ENCODE peak calls at places on chromosome 10, in five cellular contexts. One of them, this sample, is unnamed.

GRCh38 chr10:100980327-100981110 is 6.8 kb downstream of the MRPL43 start:
- DNase-seq in GM12878: no peak
- DNase-seq in K562: no peak
- DNase-seq in HepG2: no peak
- DNase-seq in H1: no peak
- DNase-seq in this sample: no peak

GRCh38 chr10:116733566-116733965 is 8.8 kb downstream of the HSPA12A start:
- DNase-seq in GM12878: no peak
- DNase-seq in K562: no peak
- DNase-seq in HepG2: no peak
- DNase-seq in H1: no peak
- DNase-seq in this sample: no peak

GRCh38 chr10:89745903-89746302 is 44.5 kb downstream of the KIF20B start:
- DNase-seq in GM12878: no peak
- DNase-seq in K562: no peak
- DNase-seq in HepG2: no peak
- DNase-seq in H1: no peak
- DNase-seq in this sample: no peak

GRCh38 chr10:73586583-73586984 is 4.6 kb downstream of the USP54 start:
- DNase-seq in GM12878: no peak
- DNase-seq in K562: no peak
- DNase-seq in HepG2: peak; percentile 93
- DNase-seq in H1: no peak
- DNase-seq in this sample: no peak

GRCh38 chr10:27503498-27504006 is 552 bp upstream of the RAB18 start:
- DNase-seq in GM12878: no peak
- DNase-seq in K562: no peak
- DNase-seq in HepG2: no peak
- DNase-seq in H1: no peak
- DNase-seq in this sample: no peak

GRCh38 chr10:43262043-43262901 is 4.6 kb downstream of the RASGEF1A start:
- DNase-seq in GM12878: no peak
- DNase-seq in K562: peak; percentile 22
- DNase-seq in HepG2: no peak
- DNase-seq in H1: no peak
- DNase-seq in this sample: no peak

GRCh38 chr10:61882621-61883375 is 18.7 kb upstream of the ARID5B start:
- DNase-seq in GM12878: no peak
- DNase-seq in K562: no peak
- DNase-seq in HepG2: no peak
- DNase-seq in H1: no peak
- DNase-seq in this sample: no peak

GRCh38 chr10:47447209-47447608 is 36.7 kb downstream of the ANXA8 start:
- DNase-seq in GM12878: no peak
- DNase-seq in K562: peak; percentile 1
- DNase-seq in HepG2: no peak
- DNase-seq in H1: no peak
- DNase-seq in this sample: no peak

GRCh38 chr10:132889556-132889955 is 52.8 kb downstream of the CFAP46 start:
- DNase-seq in GM12878: no peak
- DNase-seq in K562: no peak
- DNase-seq in HepG2: no peak
- DNase-seq in H1: no peak
- DNase-seq in this sample: no peak

GRCh38 chr10:112383325-112383724 is 9.4 kb downstream of the ACSL5 start:
- DNase-seq in GM12878: no peak
- DNase-seq in K562: peak; percentile 83
- DNase-seq in HepG2: peak; percentile 72
- DNase-seq in H1: no peak
- DNase-seq in this sample: peak; percentile 93

GRCh38 chr10:27390681-27391080 is 113.4 kb upstream of the RAB18 start:
- DNase-seq in GM12878: no peak
- DNase-seq in K562: no peak
- DNase-seq in HepG2: no peak
- DNase-seq in H1: no peak
- DNase-seq in this sample: no peak

GRCh38 chr10:43120948-43121290 is 17.3 kb upstream of the CSGALNACT2 start:
- DNase-seq in GM12878: peak; percentile 56
- DNase-seq in K562: no peak
- DNase-seq in HepG2: no peak
- DNase-seq in H1: no peak
- DNase-seq in this sample: no peak

GRCh38 chr10:46268076-46268881 is 18.5 kb upstream of the ANTXRL start:
- DNase-seq in GM12878: peak; percentile 25
- DNase-seq in K562: no peak
- DNase-seq in HepG2: no peak
- DNase-seq in H1: no peak
- DNase-seq in this sample: no peak

GRCh38 chr10:133162910-133163856 is 3.2 kb downstream of the KNDC1 start:
- DNase-seq in GM12878: no peak
- DNase-seq in K562: no peak
- DNase-seq in HepG2: no peak
- DNase-seq in H1: no peak
- DNase-seq in this sample: no peak

GRCh38 chr10:94963901-94964300 is 25.4 kb downstream of the CYP2C9 start:
- DNase-seq in GM12878: no peak
- DNase-seq in K562: no peak
- DNase-seq in HepG2: peak; percentile 45
- DNase-seq in H1: peak; percentile 5
- DNase-seq in this sample: peak; percentile 46

GRCh38 chr10:33150146-33150545 is 184.3 kb downstream of the NRP1 start:
- DNase-seq in GM12878: no peak
- DNase-seq in K562: no peak
- DNase-seq in HepG2: no peak
- DNase-seq in H1: no peak
- DNase-seq in this sample: no peak

GRCh38 chr10:42630537-42631134 is 7.7 kb downstream of the ZNF33B start:
- DNase-seq in GM12878: no peak
- DNase-seq in K562: no peak
- DNase-seq in HepG2: peak; percentile 44
- DNase-seq in H1: no peak
- DNase-seq in this sample: no peak

GRCh38 chr10:111598433-111599059 is 521.7 kb downstream of the ADRA2A start:
- DNase-seq in GM12878: peak; percentile 3
- DNase-seq in K562: peak; percentile 10
- DNase-seq in HepG2: peak; percentile 53
- DNase-seq in H1: peak; percentile 39
- DNase-seq in this sample: peak; percentile 60

GRCh38 chr10:103890194-103890658 is 27.8 kb downstream of the STN1 start:
- DNase-seq in GM12878: no peak
- DNase-seq in K562: no peak
- DNase-seq in HepG2: peak; percentile 39
- DNase-seq in H1: no peak
- DNase-seq in this sample: peak; percentile 79

GRCh38 chr10:34081948-34082347 is 733.1 kb downstream of the PARD3 start:
- DNase-seq in GM12878: no peak
- DNase-seq in K562: no peak
- DNase-seq in HepG2: peak; percentile 9
- DNase-seq in H1: no peak
- DNase-seq in this sample: no peak

GRCh38 chr10:128316925-128317324 is 190.7 kb upstream of the MKI67 start:
- DNase-seq in GM12878: no peak
- DNase-seq in K562: no peak
- DNase-seq in HepG2: no peak
- DNase-seq in H1: no peak
- DNase-seq in this sample: no peak

GRCh38 chr10:17891435-17891834 is 60.3 kb upstream of the SLC39A12 start:
- DNase-seq in GM12878: no peak
- DNase-seq in K562: no peak
- DNase-seq in HepG2: no peak
- DNase-seq in H1: no peak
- DNase-seq in this sample: no peak

GRCh38 chr10:35781643-35782035 is 139.5 kb upstream of the FZD8 start:
- DNase-seq in GM12878: no peak
- DNase-seq in K562: peak; percentile 22
- DNase-seq in HepG2: peak; percentile 30
- DNase-seq in H1: no peak
- DNase-seq in this sample: no peak

GRCh38 chr10:131982796-131983195 is 1.1 kb upstream of the BNIP3 start:
- DNase-seq in GM12878: no peak
- DNase-seq in K562: no peak
- DNase-seq in HepG2: no peak
- DNase-seq in H1: no peak
- DNase-seq in this sample: no peak

GRCh38 chr10:122279725-122280141 is 8.6 kb downstream of the BTBD16 start:
- DNase-seq in GM12878: no peak
- DNase-seq in K562: peak; percentile 25
- DNase-seq in HepG2: peak; percentile 54
- DNase-seq in H1: no peak
- DNase-seq in this sample: peak; percentile 70

GRCh38 chr10:119871881-119872609 is 598 bp downstream of the MCMBP start:
- DNase-seq in GM12878: no peak
- DNase-seq in K562: peak; percentile 14
- DNase-seq in HepG2: no peak
- DNase-seq in H1: no peak
- DNase-seq in this sample: peak; percentile 51

DNA sequence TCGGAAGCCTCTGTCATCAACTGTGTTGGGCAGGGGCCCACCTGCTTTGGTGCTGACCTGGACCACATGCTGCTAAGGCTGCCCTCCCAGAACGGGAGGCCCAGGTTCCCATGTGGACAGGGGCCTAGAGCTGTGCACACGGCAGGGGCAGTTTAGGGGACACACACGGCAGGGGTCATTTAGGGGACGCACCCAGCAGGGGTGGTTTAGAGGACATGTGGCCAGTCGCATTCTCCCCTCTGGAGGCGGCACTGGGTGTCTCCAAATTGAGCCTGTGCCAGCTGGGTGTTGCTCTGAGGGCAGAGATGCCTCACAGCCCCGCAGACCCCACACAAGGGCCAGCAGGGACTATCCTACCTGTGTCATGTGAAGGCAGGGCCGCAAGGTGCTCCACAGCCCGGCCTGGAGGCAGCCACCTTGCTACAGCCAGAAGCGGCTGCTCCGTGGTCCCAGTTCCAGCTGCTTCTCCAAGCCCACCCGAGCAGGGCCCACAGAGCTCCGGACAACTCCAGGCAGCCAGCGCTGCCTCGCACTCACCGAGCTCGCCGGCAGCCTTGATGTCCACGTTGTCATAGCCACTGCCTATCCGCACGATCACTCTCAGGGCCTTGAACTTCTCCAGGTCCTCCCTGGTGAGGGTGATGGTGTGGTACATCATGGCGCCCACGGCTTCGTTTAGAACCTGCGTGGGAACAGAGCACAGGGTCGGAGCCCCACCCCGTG is 60.7 kb downstream of the ZRANB1 start:
- DNase-seq in GM12878: no peak
- DNase-seq in K562: no peak
- DNase-seq in HepG2: no peak
- DNase-seq in H1: no peak
- DNase-seq in this sample: no peak
- TF ChIP-seq SRF in GM12878: no peak
- TF ChIP-seq SRF in K562: no peak
- TF ChIP-seq SRF in HepG2: no peak
- TF ChIP-seq SRF in H1: no peak
- TF ChIP-seq SRF in this sample: no peak

GRCh38 chr10:13284050-13284449 is 15.8 kb downstream of the PHYH start:
- DNase-seq in GM12878: no peak
- DNase-seq in K562: no peak
- DNase-seq in HepG2: no peak
- DNase-seq in H1: no peak
- DNase-seq in this sample: no peak
- TF ChIP-seq SRF in GM12878: no peak
- TF ChIP-seq SRF in K562: no peak
- TF ChIP-seq SRF in HepG2: no peak
- TF ChIP-seq SRF in H1: no peak
- TF ChIP-seq SRF in this sample: no peak

DNA sequence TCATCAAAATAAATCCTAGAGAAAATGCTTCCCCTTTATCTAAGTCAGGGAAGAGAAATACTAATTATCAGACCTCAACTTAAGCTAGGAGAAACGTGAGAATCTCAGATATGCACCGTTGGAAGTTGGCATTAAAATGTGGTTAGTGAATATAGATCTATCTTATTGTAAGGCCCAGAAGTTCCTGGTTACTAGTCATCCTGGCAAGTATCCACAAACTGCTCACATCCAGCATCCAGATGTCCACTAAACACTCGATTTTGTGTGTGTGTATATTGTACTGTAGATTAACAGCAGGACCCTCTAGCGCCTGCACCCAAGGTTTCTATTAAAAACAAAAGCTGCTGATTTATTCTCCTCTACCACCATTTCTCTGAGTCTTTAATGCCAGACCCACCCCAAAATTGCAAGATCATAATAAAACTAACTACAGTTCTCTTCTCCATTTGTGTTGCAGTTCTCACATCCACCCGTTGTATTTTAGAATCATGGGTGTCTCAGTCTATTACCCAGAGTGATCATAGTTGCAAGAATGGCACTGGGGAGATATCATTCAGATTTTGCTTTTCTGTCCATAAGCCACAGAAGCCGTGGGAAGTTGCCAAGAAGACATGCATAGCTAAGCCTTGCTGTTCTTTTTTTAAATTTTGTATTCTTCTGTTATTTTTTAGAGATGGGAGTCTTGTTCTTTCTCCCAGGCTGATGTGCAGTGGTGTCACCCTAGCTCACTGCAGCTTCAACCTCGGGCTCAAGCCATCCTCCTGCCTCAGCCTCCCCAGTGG is 165.4 kb downstream of the KIAA1217 start:
- DNase-seq in GM12878: no peak
- DNase-seq in K562: no peak
- DNase-seq in HepG2: no peak
- DNase-seq in H1: no peak
- DNase-seq in this sample: no peak
- TF ChIP-seq SRF in GM12878: no peak
- TF ChIP-seq SRF in K562: no peak
- TF ChIP-seq SRF in HepG2: no peak
- TF ChIP-seq SRF in H1: no peak
- TF ChIP-seq SRF in this sample: no peak

DNA sequence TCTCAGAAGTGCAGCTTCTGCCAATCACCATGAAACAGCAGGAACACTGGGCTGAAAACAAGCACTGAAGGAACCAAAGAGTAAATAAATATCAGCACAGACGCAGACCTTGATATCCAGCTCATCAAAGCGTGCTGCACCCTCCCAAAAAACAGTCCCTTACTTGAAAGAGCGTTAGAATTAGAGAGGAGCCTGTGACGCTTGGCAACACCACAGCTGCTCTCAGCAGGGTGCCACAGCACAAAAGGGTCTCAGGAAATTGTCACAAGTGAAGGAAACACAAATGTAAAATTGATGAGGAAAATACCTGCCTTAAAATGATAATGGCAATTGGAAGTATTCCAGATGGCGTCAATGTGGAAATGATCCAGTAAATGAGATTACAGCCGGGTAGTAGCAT is 39.4 kb downstream of the KLF6 start:
- DNase-seq in GM12878: no peak
- DNase-seq in K562: no peak
- DNase-seq in HepG2: no peak
- DNase-seq in H1: no peak
- DNase-seq in this sample: no peak
- TF ChIP-seq SRF in GM12878: no peak
- TF ChIP-seq SRF in K562: no peak
- TF ChIP-seq SRF in HepG2: no peak
- TF ChIP-seq SRF in H1: no peak
- TF ChIP-seq SRF in this sample: no peak

GRCh38 chr10:107894521-107894920 is 730.0 kb upstream of the SORCS1 start:
- DNase-seq in GM12878: no peak
- DNase-seq in K562: no peak
- DNase-seq in HepG2: no peak
- DNase-seq in H1: no peak
- DNase-seq in this sample: no peak
- TF ChIP-seq SRF in GM12878: no peak
- TF ChIP-seq SRF in K562: no peak
- TF ChIP-seq SRF in HepG2: no peak
- TF ChIP-seq SRF in H1: no peak
- TF ChIP-seq SRF in this sample: no peak

This sample was measured in HCT116.